ENCODE peak calls at places on chromosomes 1 and 21, in ten cellular contexts. K is tibial nerve, G is transverse colon, J is K562, C is sigmoid colon, A is suprapubic skin, S is ovary, B is A549, M is H1, H is HepG2. I is an unnamed sample.

GRCh38 chr1:56490619-56491018 is 88.7 kb downstream of the PLPP3 start:
- DNase-seq in K (no peak), G (no peak), J (no peak), C (no peak), A (no peak), S (no peak), B (no peak), M (no peak), H (no peak), I (no peak)

GRCh38 chr1:82225407-82226197 is 424.9 kb downstream of the ADGRL2 start:
- DNase-seq in K (no peak), G (no peak), J (no peak), C (no peak), A (no peak), S (no peak), B (no peak), M (no peak), H (no peak), I (no peak)

GRCh38 chr1:205375816-205376545 is 19.3 kb upstream of the KLHDC8A start:
- DNase-seq in K (no peak), G (peak; percentile 34), J (no peak), C (no peak), A (no peak), S (peak; percentile 72), B (peak; percentile 69), M (no peak), H (peak; percentile 33), I (no peak)

GRCh38 chr1:172351347-172351746 is 69.1 kb upstream of the C1orf105 start:
- DNase-seq in K (no peak), G (no peak), J (no peak), C (no peak), A (no peak), S (no peak), B (no peak), M (no peak), H (no peak), I (no peak)

GRCh38 chr1:114181356-114181755 is 27.7 kb upstream of the SYT6 start:
- DNase-seq in K (no peak), G (no peak), J (no peak), C (no peak), A (no peak), S (no peak), B (no peak), M (no peak), H (no peak), I (no peak)

GRCh38 chr21:29475329-29475728 is 176.6 kb downstream of the BACH1 start:
- DNase-seq in K (no peak), G (no peak), J (no peak), C (no peak), A (no peak), S (no peak), B (no peak), M (no peak), H (no peak), I (no peak)

GRCh38 chr1:245986404-245987221 is 520.5 kb downstream of the SMYD3 start:
- DNase-seq in K (no peak), G (peak; percentile 44), J (peak; percentile 52), C (no peak), A (no peak), S (no peak), B (peak; percentile 9), M (no peak), H (no peak), I (no peak)

GRCh38 chr1:65717815-65718454 is 74.8 kb upstream of the PDE4B start:
- DNase-seq in K (no peak), G (no peak), J (no peak), C (no peak), A (no peak), S (no peak), B (no peak), M (no peak), H (no peak), I (no peak)

GRCh38 chr1:14597343-14598006 is 1.0 kb upstream of the KAZN start:
- DNase-seq in K (no peak), G (no peak), J (no peak), C (no peak), A (no peak), S (no peak), B (no peak), M (peak; percentile 48), H (no peak), I (no peak)
- H3K4me1 ChIP-seq in K (peaks cover 31% of the 10 kb centered on the region), G (peaks cover 16% of the 10 kb centered on the region), J (peaks cover 3% of the 10 kb centered on the region), C (peaks cover 19% of the 10 kb centered on the region), A (peaks cover 31% of the 10 kb centered on the region), S (peaks cover 2% of the 10 kb centered on the region), B (no peaks in the 10 kb centered on the region), M (peaks cover 30% of the 10 kb centered on the region), H (no peaks in the 10 kb centered on the region), I (peaks cover 35% of the 10 kb centered on the region)

DNA sequence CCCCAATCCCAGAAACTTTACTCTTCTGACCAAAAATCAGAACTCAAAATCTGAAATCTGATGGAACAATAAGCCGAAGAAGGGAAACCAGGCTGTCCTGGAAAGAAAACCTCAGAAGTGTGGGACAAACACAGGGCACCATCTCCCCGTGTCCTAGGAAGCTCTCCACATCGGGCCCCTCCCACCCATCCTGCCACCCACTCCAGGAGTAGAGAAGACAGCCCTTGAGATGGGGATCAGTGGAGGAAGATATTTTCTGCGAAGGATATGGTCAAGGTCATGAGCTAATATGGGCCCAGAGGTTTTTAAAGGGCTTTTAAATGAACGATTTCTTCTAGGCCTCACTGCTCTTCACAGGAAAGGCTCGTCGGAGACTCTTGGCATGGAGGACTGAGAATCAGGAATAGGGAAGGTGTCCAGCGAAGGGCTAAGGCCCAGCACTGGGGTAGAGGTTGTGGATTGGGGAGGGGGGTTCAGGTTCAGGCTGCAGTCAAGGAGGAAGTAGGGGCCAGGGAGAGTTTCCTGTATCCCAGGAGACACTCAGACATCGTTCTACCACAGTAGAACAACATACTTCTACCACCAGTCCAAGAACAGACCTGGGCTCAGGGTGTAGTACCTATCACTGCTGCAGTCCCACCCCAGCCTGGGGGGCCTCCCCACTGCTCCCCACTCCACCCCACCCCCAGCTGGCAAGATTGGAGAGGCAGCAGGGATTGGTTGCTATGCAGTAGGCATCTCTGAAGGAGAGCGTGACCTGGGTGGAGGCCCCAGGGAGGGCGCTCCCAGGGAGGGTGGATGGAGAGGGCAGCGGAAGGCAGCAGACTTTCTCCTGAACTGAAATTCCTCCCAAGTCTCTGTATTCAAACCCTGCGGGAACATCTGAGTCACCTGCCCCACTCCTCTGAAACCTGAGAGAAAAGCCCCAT is 1.2 kb upstream of the S100A5 start:
- DNase-seq in K (no peak), G (no peak), J (no peak), C (no peak), A (no peak), S (no peak), B (no peak), M (no peak), H (no peak), I (no peak)
- H3K27ac ChIP-seq in K (peak overlapping the region; percentile 31), G (peak overlapping the region; percentile 16), J (no peak overlapping the region), C (peak overlapping the region; percentile 90), A (peak overlapping the region; percentile 71), S (no peak overlapping the region), B (peak overlapping the region; percentile 97), M (no peak overlapping the region), H (no peak overlapping the region), I (peak overlapping the region; percentile 63)

GRCh38 chr1:4557949-4558348 is 96.5 kb upstream of the AJAP1 start:
- DNase-seq in K (no peak), G (no peak), J (no peak), C (no peak), A (no peak), S (no peak), B (no peak), M (no peak), H (no peak), I (no peak)

GRCh38 chr1:4554291-4554865 is 100.0 kb upstream of the AJAP1 start:
- DNase-seq in K (no peak), G (no peak), J (no peak), C (no peak), A (no peak), S (no peak), B (no peak), M (no peak), H (no peak), I (no peak)

GRCh38 chr1:4549933-4550332 is 104.5 kb upstream of the AJAP1 start:
- DNase-seq in K (no peak), G (no peak), J (no peak), C (no peak), A (no peak), S (no peak), B (no peak), M (no peak), H (no peak), I (no peak)

GRCh38 chr1:4551706-4552105 is 102.7 kb upstream of the AJAP1 start:
- DNase-seq in K (no peak), G (no peak), J (no peak), C (no peak), A (no peak), S (no peak), B (no peak), M (no peak), H (no peak), I (no peak)

DNA sequence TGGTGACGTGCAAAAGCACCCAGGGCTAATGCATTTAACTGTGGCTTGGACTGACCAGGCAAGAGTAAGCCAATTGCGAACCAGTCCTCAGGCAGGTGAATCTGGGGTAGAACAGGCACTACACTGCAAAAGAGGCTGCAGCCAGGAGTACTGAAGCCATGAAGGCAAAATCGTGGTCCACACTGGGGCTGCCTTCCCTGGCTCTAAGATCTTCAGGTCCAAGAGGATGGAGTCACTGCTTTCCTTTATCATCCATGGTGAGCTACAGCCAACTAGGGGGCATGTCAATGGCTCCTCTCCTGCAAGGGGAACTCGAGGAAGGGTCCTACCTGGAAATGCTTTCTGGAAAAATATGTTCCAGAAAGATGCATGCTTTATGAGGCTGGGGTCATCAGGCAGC is 100.6 kb upstream of the AJAP1 start:
- DNase-seq in K (no peak), G (no peak), J (no peak), C (no peak), A (no peak), S (no peak), B (no peak), M (no peak), H (no peak), I (no peak)
- TF ChIP-seq EP300 in K (no peak), G (no peak), J (no peak), C (no peak), A (no peak), S (no peak), B (no peak), M (no peak), H (no peak), I (no peak)

GRCh38 chr1:234730542-234731370 is 120.8 kb upstream of the IRF2BP2 start:
- DNase-seq in K (no peak), G (no peak), J (peak; percentile 59), C (peak; percentile 40), A (no peak), S (no peak), B (no peak), M (no peak), H (no peak), I (no peak)

GRCh38 chr1:234728740-234729139 is 118.8 kb upstream of the IRF2BP2 start:
- DNase-seq in K (no peak), G (no peak), J (no peak), C (peak; percentile 61), A (peak; percentile 55), S (no peak), B (no peak), M (no peak), H (no peak), I (no peak)

GRCh38 chr1:234731371-234732085 is 121.5 kb upstream of the IRF2BP2 start:
- DNase-seq in K (no peak), G (no peak), J (no peak), C (peak; percentile 67), A (peak; percentile 69), S (no peak), B (no peak), M (no peak), H (peak; percentile 59), I (no peak)

GRCh38 chr1:234729566-234729965 is 119.6 kb upstream of the IRF2BP2 start:
- DNase-seq in K (no peak), G (no peak), J (no peak), C (peak; percentile 41), A (peak; percentile 51), S (no peak), B (no peak), M (no peak), H (no peak), I (no peak)

GRCh38 chr1:234730110-234730509 is 120.1 kb upstream of the IRF2BP2 start:
- DNase-seq in K (no peak), G (no peak), J (no peak), C (peak; percentile 17), A (no peak), S (no peak), B (no peak), M (no peak), H (no peak), I (no peak)
- H3K4me1 ChIP-seq in K (peaks cover 56% of the 10 kb centered on the region), G (peaks cover 28% of the 10 kb centered on the region), J (peaks cover 66% of the 10 kb centered on the region), C (peaks cover 35% of the 10 kb centered on the region), A (peaks cover 45% of the 10 kb centered on the region), S (peaks cover 28% of the 10 kb centered on the region), B (peaks cover 38% of the 10 kb centered on the region), M (peaks cover 13% of the 10 kb centered on the region), H (peaks cover 96% of the 10 kb centered on the region), I (peaks cover 70% of the 10 kb centered on the region)

I was measured in stomach.